ENCODE peak calls at places on chromosome 5, in ten cellular contexts. A is sigmoid colon, Y is suprapubic skin, G is A549, C is ovary, P is SK-N-SH, X is transverse colon, N is K562, R is stomach, L is tibial nerve. V is an unnamed sample.

GRCh38 chr5:5250758-5251157 is 110.6 kb downstream of the ADAMTS16 start:
- DNase-seq in A (no peak), Y (no peak), G (no peak), C (no peak), P (no peak), X (no peak), N (no peak), R (no peak), L (no peak), V (no peak)

GRCh38 chr5:174044855-174045254 is 651 bp upstream of the NSG2 start:
- DNase-seq in A (no peak), Y (no peak), G (no peak), C (no peak), P (no peak), X (no peak), N (no peak), R (no peak), L (no peak), V (no peak)

GRCh38 chr5:124869481-124870033 is 123.1 kb upstream of the ZNF608 start:
- DNase-seq in A (no peak), Y (no peak), G (no peak), C (no peak), P (peak), X (no peak), N (no peak), R (no peak), L (no peak), V (no peak)

GRCh38 chr5:91591076-91591475 is 208.0 kb upstream of the ARRDC3 start:
- DNase-seq in A (no peak), Y (no peak), G (peak), C (no peak), P (no peak), X (no peak), N (no peak), R (no peak), L (no peak), V (no peak)

GRCh38 chr5:3197699-3198098 is 397.9 kb upstream of the IRX1 start:
- DNase-seq in A (no peak), Y (no peak), G (no peak), C (no peak), P (no peak), X (no peak), N (no peak), R (no peak), L (no peak), V (no peak)

GRCh38 chr5:13003457-13003856 is 941.0 kb downstream of the DNAH5 start:
- DNase-seq in A (no peak), Y (no peak), G (no peak), C (no peak), P (no peak), X (no peak), N (no peak), R (no peak), L (no peak), V (no peak)

GRCh38 chr5:98106116-98107088 is 667.1 kb upstream of the RGMB start:
- DNase-seq in A (no peak), Y (no peak), G (no peak), C (no peak), P (no peak), X (no peak), N (no peak), R (no peak), L (no peak), V (no peak)

GRCh38 chr5:134083517-134083916 is 31.0 kb upstream of the TCF7 start:
- DNase-seq in A (peak), Y (no peak), G (no peak), C (no peak), P (no peak), X (no peak), N (no peak), R (no peak), L (no peak), V (no peak)

GRCh38 chr5:133687212-133688051 is 75.1 kb upstream of the FSTL4 start:
- DNase-seq in A (peak), Y (no peak), G (no peak), C (no peak), P (no peak), X (no peak), N (peak), R (no peak), L (no peak), V (no peak)

GRCh38 chr5:56861893-56862485 is 46.6 kb downstream of the MAP3K1 start:
- DNase-seq in A (no peak), Y (no peak), G (no peak), C (no peak), P (no peak), X (no peak), N (no peak), R (no peak), L (no peak), V (no peak)

GRCh38 chr5:118906932-118907331 is 81.4 kb downstream of the DTWD2 start:
- DNase-seq in A (no peak), Y (no peak), G (no peak), C (no peak), P (no peak), X (no peak), N (no peak), R (no peak), L (no peak), V (no peak)

GRCh38 chr5:168318237-168318636 is 26.8 kb downstream of the WWC1 start:
- DNase-seq in A (no peak), Y (no peak), G (no peak), C (no peak), P (no peak), X (no peak), N (no peak), R (no peak), L (no peak), V (no peak)

GRCh38 chr5:68255305-68256130 is 40.0 kb downstream of the PIK3R1 start:
- DNase-seq in A (no peak), Y (no peak), G (no peak), C (no peak), P (no peak), X (no peak), N (no peak), R (no peak), L (no peak), V (no peak)

GRCh38 chr5:96492654-96493053 is 59.6 kb upstream of the PCSK1 start:
- DNase-seq in A (no peak), Y (no peak), G (peak), C (no peak), P (peak), X (no peak), N (no peak), R (no peak), L (no peak), V (no peak)

GRCh38 chr5:44332360-44332971 is 56.8 kb downstream of the FGF10 start:
- DNase-seq in A (no peak), Y (no peak), G (peak), C (no peak), P (peak), X (no peak), N (peak), R (no peak), L (no peak), V (no peak)

GRCh38 chr5:160353379-160353778 is 17.0 kb downstream of the C1QTNF2 start:
- DNase-seq in A (peak), Y (no peak), G (no peak), C (no peak), P (no peak), X (no peak), N (peak), R (no peak), L (no peak), V (no peak)

GRCh38 chr5:54793612-54794436 is 191.6 kb downstream of the ESM1 start:
- DNase-seq in A (no peak), Y (no peak), G (no peak), C (no peak), P (no peak), X (no peak), N (no peak), R (no peak), L (no peak), V (no peak)

GRCh38 chr5:78972654-78973428 is 12.3 kb downstream of the ARSB start:
- DNase-seq in A (no peak), Y (peak), G (no peak), C (peak), P (peak), X (peak), N (no peak), R (peak), L (no peak), V (no peak)

GRCh38 chr5:1167728-1168709 is 33.4 kb upstream of the SLC6A19 start:
- DNase-seq in A (peak), Y (peak), G (peak), C (peak), P (peak), X (peak), N (peak), R (peak), L (peak), V (peak)

GRCh38 chr5:50727149-50727496 is 60.7 kb downstream of the PARP8 start:
- DNase-seq in A (peak), Y (no peak), G (no peak), C (no peak), P (no peak), X (no peak), N (no peak), R (peak), L (no peak), V (peak)

GRCh38 chr5:103908327-103909099 is 345.9 kb upstream of the NUDT12 start:
- DNase-seq in A (no peak), Y (no peak), G (no peak), C (no peak), P (no peak), X (no peak), N (no peak), R (no peak), L (no peak), V (no peak)

GRCh38 chr5:111454198-111454606 is 58.1 kb downstream of the STARD4 start:
- DNase-seq in A (no peak), Y (no peak), G (no peak), C (no peak), P (peak), X (no peak), N (no peak), R (no peak), L (no peak), V (no peak)

GRCh38 chr5:151597749-151598148 is 6.6 kb upstream of the FAT2 start:
- DNase-seq in A (no peak), Y (no peak), G (no peak), C (no peak), P (no peak), X (no peak), N (no peak), R (no peak), L (no peak), V (no peak)

GRCh38 chr5:1232780-1233179 is 7.6 kb downstream of the SLC6A18 start:
- DNase-seq in A (no peak), Y (no peak), G (no peak), C (no peak), P (no peak), X (no peak), N (no peak), R (no peak), L (no peak), V (no peak)

GRCh38 chr5:17190799-17191391 is 26.5 kb upstream of the BASP1 start:
- DNase-seq in A (no peak), Y (no peak), G (no peak), C (no peak), P (no peak), X (peak), N (no peak), R (no peak), L (no peak), V (no peak)

GRCh38 chr5:169873642-169874041 is 106.7 kb downstream of the INSYN2B start:
- DNase-seq in A (peak), Y (no peak), G (no peak), C (peak), P (no peak), X (no peak), N (no peak), R (no peak), L (no peak), V (peak)

GRCh38 chr5:77651343-77651742 is 12.8 kb upstream of the OTP start:
- DNase-seq in A (no peak), Y (no peak), G (no peak), C (no peak), P (no peak), X (no peak), N (no peak), R (no peak), L (no peak), V (no peak)

GRCh38 chr5:79499640-79500273 is 14.2 kb downstream of the HOMER1 start:
- DNase-seq in A (no peak), Y (no peak), G (no peak), C (no peak), P (no peak), X (no peak), N (no peak), R (no peak), L (no peak), V (no peak)

GRCh38 chr5:153896117-153896516 is 142.6 kb downstream of the FAM114A2 start:
- DNase-seq in A (no peak), Y (no peak), G (no peak), C (no peak), P (no peak), X (no peak), N (no peak), R (no peak), L (no peak), V (no peak)

GRCh38 chr5:170572453-170572852 is 68.6 kb downstream of the KCNIP1 start:
- DNase-seq in A (no peak), Y (no peak), G (peak), C (no peak), P (no peak), X (no peak), N (no peak), R (no peak), L (no peak), V (no peak)

GRCh38 chr5:175166013-175166412 is 278.0 kb downstream of the DRD1 start:
- DNase-seq in A (no peak), Y (no peak), G (no peak), C (no peak), P (no peak), X (no peak), N (no peak), R (no peak), L (no peak), V (no peak)

GRCh38 chr5:172502410-172502809 is 48.1 kb upstream of the SH3PXD2B start:
- DNase-seq in A (peak), Y (peak), G (no peak), C (peak), P (no peak), X (no peak), N (no peak), R (no peak), L (no peak), V (no peak)

GRCh38 chr5:139747583-139748504 is 47.8 kb upstream of the PSD2 start:
- DNase-seq in A (peak), Y (no peak), G (no peak), C (peak), P (peak), X (peak), N (peak), R (peak), L (no peak), V (peak)

GRCh38 chr5:90560771-90561170 is 2.2 kb downstream of the ADGRV1 start:
- DNase-seq in A (no peak), Y (no peak), G (no peak), C (no peak), P (no peak), X (no peak), N (no peak), R (no peak), L (no peak), V (no peak)

GRCh38 chr5:56827043-56827442 is 11.7 kb downstream of the MAP3K1 start:
- DNase-seq in A (no peak), Y (no peak), G (peak), C (no peak), P (no peak), X (no peak), N (peak), R (no peak), L (no peak), V (no peak)

GRCh38 chr5:128536229-128536860 is 1.7 kb downstream of the FBN2 start:
- DNase-seq in A (no peak), Y (no peak), G (peak), C (no peak), P (no peak), X (no peak), N (no peak), R (no peak), L (no peak), V (peak)

GRCh38 chr5:107853031-107853430 is 182.3 kb upstream of the EFNA5 start:
- DNase-seq in A (no peak), Y (no peak), G (no peak), C (no peak), P (no peak), X (no peak), N (no peak), R (no peak), L (no peak), V (no peak)

GRCh38 chr5:177116631-177117373 is 16.8 kb upstream of the NSD1 start:
- DNase-seq in A (peak), Y (peak), G (no peak), C (peak), P (no peak), X (peak), N (peak), R (peak), L (peak), V (peak)
- TF ChIP-seq EP300 in A (no peak), Y (no peak), G (no peak), C (no peak), P (no peak), X (no peak), N (no peak), R (no peak), L (peak), V (no peak)

DNA sequence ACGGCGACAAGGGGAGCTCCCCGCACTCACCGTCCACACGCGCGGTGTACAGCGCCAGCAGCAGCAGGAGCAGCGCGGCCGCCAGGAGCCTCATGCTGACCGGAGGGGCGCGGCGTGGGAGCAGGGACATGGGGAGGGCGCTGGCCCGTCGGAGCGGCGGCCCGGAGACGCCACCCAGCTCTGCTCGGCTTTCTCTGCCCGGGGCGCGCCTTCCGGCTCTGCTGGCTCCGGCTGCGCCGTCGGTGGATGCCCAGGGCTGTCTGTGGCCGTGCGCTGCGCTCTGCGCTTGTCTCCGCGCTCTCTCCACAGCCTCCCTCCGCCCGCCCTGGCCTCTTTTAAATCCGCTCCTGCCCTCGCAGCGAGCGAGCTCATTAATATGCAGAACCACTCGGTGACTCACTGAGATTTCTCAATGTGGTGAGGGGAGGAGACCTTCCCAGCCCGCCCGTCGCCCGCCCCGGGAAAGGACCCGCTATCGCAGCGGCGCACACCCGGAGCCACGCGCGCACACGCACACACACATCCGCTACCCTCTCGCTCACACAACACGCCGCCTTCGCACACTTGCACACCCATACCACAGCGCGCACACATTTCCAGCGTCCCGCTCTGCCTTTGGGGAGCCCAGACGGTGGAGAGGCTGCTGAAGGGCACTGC is at the start of gene CXCL14:
- DNase-seq in A (no peak), Y (peak), G (no peak), C (no peak), P (no peak), X (peak), N (no peak), R (no peak), L (no peak), V (peak)
- TF ChIP-seq EP300 in A (no peak), Y (no peak), G (no peak), C (no peak), P (no peak), X (no peak), N (no peak), R (no peak), L (peak), V (no peak)

DNA sequence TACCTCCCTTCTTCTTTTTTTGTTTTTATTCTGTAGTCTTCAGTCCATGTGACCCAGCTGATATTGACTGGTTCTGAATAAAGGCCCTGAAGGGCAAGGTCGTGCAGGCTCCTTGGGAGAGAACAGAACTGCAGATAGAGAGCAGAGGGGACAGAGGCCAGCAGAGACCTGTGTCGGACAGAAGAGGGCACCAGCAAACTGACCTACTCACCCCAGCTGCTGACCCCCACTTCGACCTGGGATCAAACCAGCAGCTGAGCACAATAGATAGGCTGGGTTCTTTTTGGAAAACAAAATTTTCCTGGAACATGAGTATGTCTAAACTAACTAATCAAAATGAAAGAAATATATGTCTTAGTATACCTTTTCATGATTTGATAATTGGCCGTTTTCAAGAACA is 695.1 kb downstream of the NR2F1-AS1 start:
- DNase-seq in A (no peak), Y (no peak), G (peak), C (peak), P (no peak), X (no peak), N (no peak), R (no peak), L (no peak), V (no peak)
- TF ChIP-seq EP300 in A (no peak), Y (no peak), G (no peak), C (no peak), P (no peak), X (no peak), N (no peak), R (no peak), L (no peak), V (no peak)

GRCh38 chr5:30690931-30691330 is 502.6 kb upstream of the CDH6 start:
- DNase-seq in A (no peak), Y (no peak), G (no peak), C (no peak), P (no peak), X (no peak), N (no peak), R (no peak), L (no peak), V (no peak)
- TF ChIP-seq EP300 in A (no peak), Y (no peak), G (no peak), C (no peak), P (no peak), X (no peak), N (no peak), R (no peak), L (no peak), V (no peak)

GRCh38 chr5:38725419-38725865 is 120.4 kb upstream of the OSMR start:
- DNase-seq in A (no peak), Y (no peak), G (no peak), C (no peak), P (no peak), X (no peak), N (no peak), R (no peak), L (no peak), V (no peak)
- TF ChIP-seq EP300 in A (no peak), Y (no peak), G (no peak), C (no peak), P (no peak), X (no peak), N (no peak), R (no peak), L (no peak), V (no peak)

V was measured in upper lobe of left lung.